ENCODE peak calls at places on chromosomes 12 and 14, in four cellular contexts. One of them, this sample, is unnamed.

GRCh38 chr12:31803306-31804184 is 74.7 kb upstream of the AMN1 start:
- DNase-seq in astrocyte of the spinal cord: no peak
- DNase-seq in HCEC 1CT: no peak
- DNase-seq in activated T-helper 9 cell treated with anti-CD3 and anti-CD28 coated beads, Interleukin-2, amount 50 U/mL, for 16 hours: no peak
- DNase-seq in this sample: no peak

GRCh38 chr14:63295231-63295685 is 23.5 kb downstream of the GPHB5 start:
- DNase-seq in astrocyte of the spinal cord: peak
- DNase-seq in HCEC 1CT: no peak
- DNase-seq in activated T-helper 9 cell treated with anti-CD3 and anti-CD28 coated beads, Interleukin-2, amount 50 U/mL, for 16 hours: no peak
- DNase-seq in this sample: no peak

GRCh38 chr12:79661629-79662028 is 29.1 kb downstream of the PAWR start:
- DNase-seq in astrocyte of the spinal cord: peak
- DNase-seq in HCEC 1CT: peak
- DNase-seq in activated T-helper 9 cell treated with anti-CD3 and anti-CD28 coated beads, Interleukin-2, amount 50 U/mL, for 16 hours: no peak
- DNase-seq in this sample: peak

GRCh38 chr12:122481861-122482260 is 18.9 kb downstream of the ZCCHC8 start:
- DNase-seq in astrocyte of the spinal cord: no peak
- DNase-seq in HCEC 1CT: no peak
- DNase-seq in activated T-helper 9 cell treated with anti-CD3 and anti-CD28 coated beads, Interleukin-2, amount 50 U/mL, for 16 hours: no peak
- DNase-seq in this sample: peak

GRCh38 chr12:105449406-105449805 is 118.9 kb downstream of the C12orf75 start:
- DNase-seq in astrocyte of the spinal cord: no peak
- DNase-seq in HCEC 1CT: no peak
- DNase-seq in activated T-helper 9 cell treated with anti-CD3 and anti-CD28 coated beads, Interleukin-2, amount 50 U/mL, for 16 hours: no peak
- DNase-seq in this sample: peak

GRCh38 chr14:82420874-82421273 is 887.2 kb upstream of the SEL1L start:
- DNase-seq in astrocyte of the spinal cord: no peak
- DNase-seq in HCEC 1CT: no peak
- DNase-seq in activated T-helper 9 cell treated with anti-CD3 and anti-CD28 coated beads, Interleukin-2, amount 50 U/mL, for 16 hours: no peak
- DNase-seq in this sample: no peak

GRCh38 chr12:77064891-77065360 is 443 bp downstream of the E2F7 start:
- DNase-seq in astrocyte of the spinal cord: no peak
- DNase-seq in HCEC 1CT: no peak
- DNase-seq in activated T-helper 9 cell treated with anti-CD3 and anti-CD28 coated beads, Interleukin-2, amount 50 U/mL, for 16 hours: no peak
- DNase-seq in this sample: no peak

GRCh38 chr14:94408546-94409095 is 20.2 kb upstream of the SERPINA1 start:
- DNase-seq in astrocyte of the spinal cord: no peak
- DNase-seq in HCEC 1CT: no peak
- DNase-seq in activated T-helper 9 cell treated with anti-CD3 and anti-CD28 coated beads, Interleukin-2, amount 50 U/mL, for 16 hours: no peak
- DNase-seq in this sample: no peak

GRCh38 chr12:58346032-58346632 is 404.8 kb downstream of the ATP23 start:
- DNase-seq in astrocyte of the spinal cord: peak
- DNase-seq in HCEC 1CT: peak
- DNase-seq in activated T-helper 9 cell treated with anti-CD3 and anti-CD28 coated beads, Interleukin-2, amount 50 U/mL, for 16 hours: no peak
- DNase-seq in this sample: peak

GRCh38 chr14:99531221-99532096 is 50.2 kb downstream of the CCNK start:
- DNase-seq in astrocyte of the spinal cord: peak
- DNase-seq in HCEC 1CT: peak
- DNase-seq in activated T-helper 9 cell treated with anti-CD3 and anti-CD28 coated beads, Interleukin-2, amount 50 U/mL, for 16 hours: no peak
- DNase-seq in this sample: peak

GRCh38 chr12:104615048-104615561 is 158.4 kb downstream of the CHST11 start:
- DNase-seq in astrocyte of the spinal cord: no peak
- DNase-seq in HCEC 1CT: no peak
- DNase-seq in activated T-helper 9 cell treated with anti-CD3 and anti-CD28 coated beads, Interleukin-2, amount 50 U/mL, for 16 hours: no peak
- DNase-seq in this sample: peak

GRCh38 chr12:96520767-96521166 is 31.4 kb downstream of the CFAP54 start:
- DNase-seq in astrocyte of the spinal cord: no peak
- DNase-seq in HCEC 1CT: peak
- DNase-seq in activated T-helper 9 cell treated with anti-CD3 and anti-CD28 coated beads, Interleukin-2, amount 50 U/mL, for 16 hours: no peak
- DNase-seq in this sample: peak

GRCh38 chr12:53217049-53217929 is 10.2 kb upstream of the ITGB7 start:
- DNase-seq in astrocyte of the spinal cord: no peak
- DNase-seq in HCEC 1CT: no peak
- DNase-seq in activated T-helper 9 cell treated with anti-CD3 and anti-CD28 coated beads, Interleukin-2, amount 50 U/mL, for 16 hours: no peak
- DNase-seq in this sample: peak

GRCh38 chr14:75283162-75283883 is 4.7 kb downstream of the FOS start:
- DNase-seq in astrocyte of the spinal cord: peak
- DNase-seq in HCEC 1CT: no peak
- DNase-seq in activated T-helper 9 cell treated with anti-CD3 and anti-CD28 coated beads, Interleukin-2, amount 50 U/mL, for 16 hours: no peak
- DNase-seq in this sample: peak

GRCh38 chr14:59303216-59303615 is 114.7 kb downstream of the DAAM1 start:
- DNase-seq in astrocyte of the spinal cord: peak
- DNase-seq in HCEC 1CT: no peak
- DNase-seq in activated T-helper 9 cell treated with anti-CD3 and anti-CD28 coated beads, Interleukin-2, amount 50 U/mL, for 16 hours: no peak
- DNase-seq in this sample: no peak

GRCh38 chr12:76329163-76329562 is 19.1 kb downstream of the BBS10 start:
- DNase-seq in astrocyte of the spinal cord: peak
- DNase-seq in HCEC 1CT: peak
- DNase-seq in activated T-helper 9 cell treated with anti-CD3 and anti-CD28 coated beads, Interleukin-2, amount 50 U/mL, for 16 hours: no peak
- DNase-seq in this sample: peak

This sample was measured in fibroblast of lung.